ENCODE peak calls at places on chromosomes 16 and 17, in four cellular contexts. B is cardiac fibroblast, K is epithelial cell of proximal tubule, D is endothelial cell. X is an unnamed sample.

GRCh38 chr16:50025544-50025931 is 513 bp downstream of the CNEP1R1 start:
- DNase-seq in K (no peak), B (peak), D (peak), X (peak)

GRCh38 chr17:5628262-5628661 is 44.0 kb upstream of the NLRP1 start:
- DNase-seq in K (no peak), D (no peak), B (no peak), X (no peak)

GRCh38 chr17:29483503-29483902 is 83.3 kb downstream of the ABHD15 start:
- DNase-seq in D (no peak), B (no peak), K (no peak), X (no peak)

GRCh38 chr17:74455025-74455585 is 11.3 kb upstream of the CD300A start:
- DNase-seq in B (no peak), D (no peak), K (no peak), X (no peak)

GRCh38 chr16:55643161-55643970 is 12.4 kb upstream of the SLC6A2 start:
- DNase-seq in B (peak), K (no peak), D (peak), X (peak)

GRCh38 chr17:73142763-73143395 is 21.9 kb upstream of the SSTR2 start:
- DNase-seq in B (peak), D (no peak), K (no peak), X (no peak)

GRCh38 chr16:31216552-31217530 is at the start of gene PYDC1:
- DNase-seq in K (no peak), B (no peak), D (no peak), X (no peak)

GRCh38 chr17:5354886-5355415 is 64.5 kb downstream of the NUP88 start:
- DNase-seq in D (no peak), K (no peak), B (no peak), X (no peak)

GRCh38 chr17:9371019-9371418 is 204.6 kb downstream of the STX8 start:
- DNase-seq in D (no peak), K (peak), B (peak), X (peak)

GRCh38 chr16:4288148-4288921 is 15.5 kb upstream of the TFAP4 start:
- DNase-seq in D (peak), K (no peak), B (peak), X (peak)

GRCh38 chr16:75476817-75477216 is 12.3 kb upstream of the TMEM170A start:
- DNase-seq in B (no peak), D (no peak), K (peak), X (peak)

GRCh38 chr16:75475420-75475847 is 10.9 kb upstream of the TMEM170A start:
- DNase-seq in B (no peak), D (no peak), K (no peak), X (no peak)

GRCh38 chr16:75472908-75473877 is 8.7 kb upstream of the TMEM170A start:
- DNase-seq in K (no peak), B (no peak), D (no peak), X (no peak)

GRCh38 chr16:75466760-75467159 is 2.3 kb upstream of the TMEM170A start:
- DNase-seq in K (no peak), D (no peak), B (no peak), X (no peak)

DNA sequence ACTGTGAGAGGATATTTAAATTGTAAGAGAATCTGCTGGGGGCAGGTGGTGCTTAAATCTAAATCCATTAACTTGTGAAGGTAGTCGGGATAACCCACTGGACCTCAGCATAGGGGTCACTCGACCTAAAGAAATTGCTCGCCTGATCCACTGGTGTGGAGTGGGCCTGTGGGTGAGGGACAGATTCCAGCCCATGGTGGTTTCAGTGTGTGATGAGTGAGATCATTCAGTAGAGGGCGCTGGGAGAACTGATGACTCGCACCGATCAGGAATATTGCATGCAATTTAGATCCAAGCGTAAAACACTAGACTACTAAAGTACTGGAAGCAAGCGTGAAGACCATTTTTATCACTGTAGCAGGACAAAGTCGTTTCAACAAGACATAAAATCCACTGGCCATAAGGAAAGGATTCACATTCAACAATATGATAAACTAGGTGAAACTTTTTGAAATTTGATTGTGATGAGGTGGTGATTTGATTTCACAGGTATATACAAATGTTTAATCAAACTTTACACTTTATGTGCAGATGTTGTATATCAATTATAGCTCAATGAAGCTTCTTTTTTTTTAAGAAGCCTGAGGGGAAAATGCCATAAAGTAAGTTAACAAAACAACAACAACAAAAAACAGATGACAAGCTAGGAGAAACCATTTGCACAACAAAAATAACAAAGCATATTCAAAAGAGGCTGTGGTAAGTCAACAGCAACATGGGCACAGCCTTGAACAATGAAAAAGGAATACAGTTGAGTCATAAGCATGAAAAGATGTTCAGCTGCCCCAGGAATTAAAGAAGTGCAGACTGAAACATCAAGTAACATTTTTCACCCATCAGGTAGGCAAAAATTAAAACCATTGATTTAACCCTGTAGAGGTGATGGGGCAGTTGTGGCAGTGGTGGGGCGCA is 7.5 kb upstream of the TMEM170A start:
- DNase-seq in B (peak), K (no peak), D (peak), X (peak)
- TF ChIP-seq CTCF in B (peak), K (peak), D (peak), X (peak)

GRCh38 chr16:58045096-58045495 is 19.5 kb downstream of the MMP15 start:
- DNase-seq in K (no peak), B (no peak), D (no peak), X (no peak)

GRCh38 chr16:58042886-58043515 is 17.4 kb downstream of the MMP15 start:
- DNase-seq in B (no peak), D (no peak), K (no peak), X (no peak)

GRCh38 chr16:58046054-58046881 is 20.7 kb downstream of the MMP15 start:
- DNase-seq in D (no peak), K (no peak), B (no peak), X (no peak)

GRCh38 chr16:58043571-58044155 is 18.1 kb downstream of the MMP15 start:
- DNase-seq in B (no peak), K (no peak), D (no peak), X (no peak)

DNA sequence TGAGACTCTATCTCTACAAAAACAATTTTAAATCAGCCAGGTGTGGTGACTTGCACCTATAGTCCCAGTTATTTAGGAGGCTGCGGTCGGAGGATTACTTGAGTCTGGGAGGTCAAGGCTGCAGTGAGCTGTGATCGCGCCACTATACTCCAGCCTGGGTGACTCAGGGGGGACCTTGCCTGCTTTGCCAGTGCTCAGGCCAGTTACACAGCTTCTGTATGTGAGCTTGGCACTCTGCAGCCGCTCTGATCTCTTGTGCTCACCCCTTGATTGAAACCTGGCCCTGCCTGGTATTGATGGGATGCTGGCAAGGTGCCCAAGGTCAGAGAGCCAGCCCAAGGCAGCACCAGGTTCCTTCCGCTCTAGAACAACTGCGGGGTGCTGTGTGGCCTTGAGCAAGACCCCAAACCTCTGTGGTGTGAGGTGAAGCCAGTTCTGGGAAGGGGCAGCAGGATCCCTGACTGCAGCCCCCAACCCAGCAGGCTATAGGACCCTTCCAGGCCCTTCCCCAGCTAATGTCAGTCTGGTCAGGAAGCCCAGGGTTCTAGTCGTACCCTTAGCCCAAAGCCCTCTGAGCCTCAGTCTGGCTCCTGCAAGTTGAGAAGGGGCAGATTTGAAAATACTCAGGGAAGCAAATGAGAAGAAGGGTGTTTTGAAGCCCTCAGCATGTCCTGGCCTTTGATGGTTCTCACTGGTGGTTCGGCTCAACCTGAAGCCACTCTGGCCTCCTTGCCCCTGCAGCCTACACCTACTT is 18.9 kb downstream of the MMP15 start:
- DNase-seq in B (no peak), K (no peak), D (no peak), X (no peak)
- TF ChIP-seq CTCF in B (no peak), K (no peak), D (no peak), X (no peak)

GRCh38 chr16:67013823-67014640 is 14.9 kb upstream of the CBFB start:
- DNase-seq in D (peak), B (peak), K (no peak), X (peak)
- TF ChIP-seq CTCF in D (peak), B (no peak), K (peak), X (no peak)

GRCh38 chr17:45110676-45111611 is 21.4 kb downstream of the PLCD3 start:
- DNase-seq in K (no peak), D (no peak), B (no peak), X (no peak)
- TF ChIP-seq CTCF in K (peak), D (no peak), B (no peak), X (no peak)